ENCODE peak calls at places on chromosomes 12 and 14, in five cellular contexts. W is H9, V is H1, N is trophoblast cell, K is mesenchymal stem cell. L is an unnamed sample.

GRCh38 chr12:54967461-54967860 is 17.1 kb downstream of the TESPA1 start:
- DNase-seq in W (no peak), K (no peak), N (no peak), V (no peak), L (no peak)

GRCh38 chr12:104057771-104058197 is 6.5 kb upstream of the HCFC2 start:
- DNase-seq in W (no peak), V (peak; percentile 54), N (no peak), K (peak; percentile 46), L (no peak)

GRCh38 chr12:132391326-132392041 is 62.1 kb upstream of the GALNT9 start:
- DNase-seq in W (no peak), V (no peak), K (no peak), N (no peak), L (no peak)

GRCh38 chr12:93297536-93297935 is 80.2 kb upstream of the NUDT4 start:
- DNase-seq in W (no peak), N (no peak), K (no peak), V (no peak), L (no peak)

GRCh38 chr12:106300761-106301160 is 1.8 kb upstream of the TCP11L2 start:
- DNase-seq in V (no peak), K (peak; percentile 12), N (peak; percentile 21), W (no peak), L (no peak)

GRCh38 chr12:121893901-121894540 is 5.4 kb downstream of the PSMD9 start:
- DNase-seq in V (no peak), N (no peak), K (peak; percentile 80), W (peak; percentile 66), L (no peak)

GRCh38 chr12:120496353-120497340 is 734 bp downstream of the DYNLL1 start:
- DNase-seq in N (peak; percentile 13), V (peak; percentile 55), W (peak; percentile 53), K (peak; percentile 63), L (peak; percentile 70)

GRCh38 chr12:8145754-8146415 is 10.9 kb upstream of the ZNF705A start:
- DNase-seq in K (peak; percentile 34), V (peak; percentile 66), W (peak; percentile 89), N (no peak), L (peak; percentile 5)

GRCh38 chr12:19970116-19970515 is 398.2 kb upstream of the PDE3A start:
- DNase-seq in W (no peak), V (no peak), N (peak; percentile 49), K (peak; percentile 83), L (no peak)

GRCh38 chr12:31272607-31273225 is 53.2 kb downstream of the SINHCAF start:
- DNase-seq in W (no peak), N (peak; percentile 48), V (no peak), K (no peak), L (no peak)

GRCh38 chr12:107400686-107401447 is 284.7 kb upstream of the PWP1 start:
- DNase-seq in K (peak; percentile 20), W (no peak), N (no peak), V (no peak), L (no peak)

GRCh38 chr12:95484524-95484923 is 10.6 kb downstream of the METAP2 start:
- DNase-seq in K (no peak), N (no peak), V (no peak), W (no peak), L (no peak)

GRCh38 chr12:32334384-32334783 is 65.0 kb upstream of the FGD4 start:
- DNase-seq in N (no peak), V (no peak), K (no peak), W (no peak), L (no peak)

GRCh38 chr12:122846622-122847515 is 11.6 kb downstream of the HIP1R start:
- DNase-seq in V (no peak), W (peak; percentile 31), K (no peak), N (no peak), L (no peak)

GRCh38 chr12:9742665-9743064 is 9.8 kb upstream of the CLECL1 start:
- DNase-seq in N (no peak), W (no peak), V (no peak), K (no peak), L (no peak)

GRCh38 chr12:53225635-53226424 is 6.2 kb downstream of the RARG start:
- DNase-seq in K (no peak), N (no peak), W (peak; percentile 55), V (no peak), L (no peak)

GRCh38 chr12:22262309-22262708 is 72.2 kb downstream of the ST8SIA1 start:
- DNase-seq in K (peak; percentile 42), V (no peak), W (peak; percentile 51), N (no peak), L (no peak)

GRCh38 chr12:32917094-32917611 is 20.6 kb upstream of the PKP2 start:
- DNase-seq in V (no peak), K (peak; percentile 63), N (no peak), W (no peak), L (no peak)

GRCh38 chr12:64682572-64683277 is 72.4 kb downstream of the RASSF3 start:
- DNase-seq in V (no peak), W (no peak), K (peak; percentile 98), N (no peak), L (peak; percentile 33)

GRCh38 chr14:99774526-99775307 is 18.5 kb upstream of the EML1 start:
- DNase-seq in W (no peak), V (no peak), K (no peak), N (no peak), L (no peak)
- H2AK5ac ChIP-seq in W (no peak overlapping the region), V (no peak overlapping the region), K (no peak overlapping the region), N (no peak overlapping the region), L (peak overlapping the region; percentile 36)

GRCh38 chr12:40819427-40820108 is 127.3 kb downstream of the CNTN1 start:
- DNase-seq in W (peak; percentile 90), V (peak; percentile 73), K (no peak), N (peak; percentile 27), L (peak; percentile 40)
- H2AFZ ChIP-seq in W (no peak overlapping the region), V (peak overlapping the region; percentile 89), K (no peak overlapping the region), N (no peak overlapping the region), L (peak overlapping the region; percentile 17)

GRCh38 chr14:25134184-25134583 is 84.2 kb upstream of the STXBP6 start:
- DNase-seq in N (no peak), V (no peak), W (no peak), K (no peak), L (no peak)

GRCh38 chr14:25132094-25132493 is 82.1 kb upstream of the STXBP6 start:
- DNase-seq in N (no peak), W (no peak), V (no peak), K (no peak), L (no peak)

GRCh38 chr14:25132734-25133422 is 82.9 kb upstream of the STXBP6 start:
- DNase-seq in K (peak; percentile 60), N (no peak), V (peak; percentile 78), W (peak; percentile 89), L (peak; percentile 62)

GRCh38 chr14:25140423-25140822 is 90.5 kb upstream of the STXBP6 start:
- DNase-seq in V (no peak), W (no peak), N (no peak), K (no peak), L (no peak)

DNA sequence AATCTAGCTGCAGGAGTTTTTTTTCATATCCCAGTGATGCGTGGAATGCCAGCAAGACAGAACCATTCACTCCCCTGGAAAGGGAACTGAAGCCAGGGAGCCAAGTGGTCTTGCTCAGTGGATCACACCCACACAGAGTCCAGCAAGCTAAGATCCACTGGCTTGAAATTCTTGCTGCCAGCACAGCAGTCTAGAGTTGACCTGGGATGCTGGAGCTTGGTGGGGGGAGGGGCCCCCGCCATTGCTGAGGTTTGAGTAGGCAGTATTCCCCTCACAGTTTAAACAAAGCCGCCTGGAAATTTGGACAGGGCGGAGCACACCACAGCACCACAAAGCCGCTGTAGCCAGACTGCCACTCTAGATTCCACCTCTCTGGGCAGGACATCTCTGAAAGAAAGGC is 86.9 kb upstream of the STXBP6 start:
- DNase-seq in K (no peak), N (no peak), W (no peak), V (no peak), L (no peak)
- H2BK12ac ChIP-seq in K (no peak overlapping the region), N (no peak overlapping the region), W (no peak overlapping the region), V (no peak overlapping the region), L (no peak overlapping the region)

GRCh38 chr14:35114036-35114435 is 7.8 kb downstream of the PPP2R3C start:
- DNase-seq in W (no peak), K (peak; percentile 46), N (peak; percentile 20), V (no peak), L (no peak)

GRCh38 chr14:35117112-35117511 is 4.7 kb downstream of the PPP2R3C start:
- DNase-seq in V (no peak), K (no peak), N (no peak), W (no peak), L (no peak)

GRCh38 chr14:35113308-35113950 is 8.4 kb downstream of the PPP2R3C start:
- DNase-seq in V (no peak), K (no peak), N (peak; percentile 95), W (no peak), L (no peak)

GRCh38 chr14:35112641-35113040 is 9.1 kb downstream of the PPP2R3C start:
- DNase-seq in K (no peak), V (no peak), N (no peak), W (no peak), L (no peak)

DNA sequence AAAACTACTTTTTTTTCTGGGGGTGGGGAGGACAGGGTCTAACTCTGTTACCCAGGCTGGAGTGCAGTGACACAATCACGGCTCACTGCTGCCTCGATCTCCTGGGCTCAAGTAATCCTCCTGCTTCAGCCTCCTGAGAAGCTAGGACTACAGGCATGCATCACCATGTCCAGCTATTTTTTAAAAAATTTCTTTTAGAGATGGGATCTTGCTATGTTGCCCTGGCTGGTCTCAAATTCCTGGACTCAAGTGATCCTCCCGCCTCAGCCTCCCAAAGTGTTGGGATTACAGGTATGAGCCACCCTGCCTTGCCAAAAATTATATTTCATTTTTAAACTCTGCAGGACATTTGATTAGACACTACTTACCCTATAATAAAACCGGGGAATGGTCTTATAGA is 5.5 kb downstream of the PPP2R3C start:
- DNase-seq in W (no peak), V (no peak), N (peak; percentile 18), K (no peak), L (no peak)
- H2AK5ac ChIP-seq in W (no peak overlapping the region), V (no peak overlapping the region), N (no peak overlapping the region), K (no peak overlapping the region), L (no peak overlapping the region)

L was measured in neuronal stem cell.